ENCODE peak calls at places on chromosomes 2 and 18, in five cellular contexts. E is GM13976, F is keratinocyte, I is amygdala, D is NCI-H1417. A is an unnamed sample.

GRCh38 chr2:36780231-36780808 is 83.8 kb downstream of the VIT start:
- DNase-seq in D (peak), E (peak), F (peak), I (no peak), A (no peak)

GRCh38 chr2:714005-714741 is 37.0 kb upstream of the TMEM18 start:
- DNase-seq in I (peak), D (peak), E (peak), F (no peak), A (peak)

GRCh38 chr2:3301001-3301400 is 76.6 kb downstream of the EIPR1 start:
- DNase-seq in F (no peak), E (no peak), I (no peak), D (no peak), A (peak)

GRCh38 chr2:23900133-23900926 is 26.6 kb downstream of the ATAD2B start:
- DNase-seq in F (peak), D (no peak), E (no peak), I (no peak), A (no peak)

GRCh38 chr2:42970151-42970550 is 177.8 kb upstream of the HAAO start:
- DNase-seq in D (no peak), F (no peak), E (no peak), I (no peak), A (no peak)

GRCh38 chr2:100580474-100581264 is 17.9 kb downstream of the PDCL3 start:
- DNase-seq in E (peak), D (no peak), F (no peak), I (no peak), A (no peak)

GRCh38 chr18:55405655-55406373 is 182.2 kb downstream of the TCF4 start:
- DNase-seq in F (no peak), D (peak), E (no peak), I (peak), A (peak)

GRCh38 chr18:61766266-61766884 is 126.4 kb downstream of the RNF152 start:
- DNase-seq in D (no peak), F (no peak), E (no peak), I (no peak), A (no peak)

GRCh38 chr2:234980476-234981187 is 28.8 kb downstream of the SH3BP4 start:
- DNase-seq in D (no peak), E (no peak), I (no peak), F (no peak), A (no peak)

GRCh38 chr18:79576686-79577351 is 102.8 kb upstream of the CTDP1 start:
- DNase-seq in F (no peak), I (peak), E (no peak), D (no peak), A (peak)

GRCh38 chr2:176814740-176815367 is 397.7 kb upstream of the HNRNPA3 start:
- DNase-seq in D (no peak), I (no peak), E (peak), F (no peak), A (no peak)

GRCh38 chr2:128346811-128347558 is 28.3 kb upstream of the HS6ST1 start:
- DNase-seq in I (no peak), D (no peak), E (peak), F (no peak), A (no peak)

GRCh38 chr2:173079968-173080860 is 4.6 kb downstream of the MAP3K20 start:
- DNase-seq in F (peak), D (no peak), I (no peak), E (no peak), A (no peak)

GRCh38 chr18:74806700-74807416 is 209.2 kb downstream of the ZNF407 start:
- DNase-seq in F (peak), D (peak), E (peak), I (no peak), A (no peak)

GRCh38 chr2:174492963-174493431 is 6.2 kb upstream of the GPR155 start:
- DNase-seq in F (no peak), I (no peak), E (peak), D (no peak), A (no peak)

A was measured in dorsolateral prefrontal cortex.